ENCODE peak calls at places on chromosomes 1 and 21, in six cellular contexts. U, T, K, Y, D and Z are unnamed samples.

GRCh38 chr1:58927722-58928085 is 143.9 kb upstream of the JUN start:
- DNase-seq in U (no peak), T (peak), K (no peak), Y (no peak), D (no peak), Z (no peak)

GRCh38 chr1:193349046-193349535 is 162.7 kb upstream of the B3GALT2 start:
- DNase-seq in U (no peak), T (no peak), K (no peak), Y (no peak), D (no peak), Z (no peak)

GRCh38 chr1:233121947-233122559 is 171.6 kb downstream of the NTPCR start:
- DNase-seq in U (no peak), T (no peak), K (peak), Y (no peak), D (peak), Z (no peak)

GRCh38 chr1:246210751-246211150 is 296.3 kb downstream of the SMYD3 start:
- DNase-seq in U (peak), T (no peak), K (no peak), Y (no peak), D (no peak), Z (no peak)

GRCh38 chr1:32246888-32247273 is at the start of gene FAM167B:
- DNase-seq in U (no peak), T (peak), K (peak), Y (no peak), D (peak), Z (no peak)

GRCh38 chr1:157045251-157046218 is at the start of gene ARHGEF11:
- DNase-seq in U (peak), T (peak), K (peak), Y (peak), D (peak), Z (peak)

GRCh38 chr1:108511764-108512163 is 48.1 kb upstream of the EEIG2 start:
- DNase-seq in U (no peak), T (peak), K (no peak), Y (no peak), D (no peak), Z (no peak)

GRCh38 chr21:17799414-17800164 is 19.6 kb downstream of the C21orf91 start:
- DNase-seq in U (no peak), T (no peak), K (no peak), Y (no peak), D (no peak), Z (no peak)

GRCh38 chr1:72557446-72558049 is 275.2 kb upstream of the NEGR1 start:
- DNase-seq in U (peak), T (peak), K (peak), Y (no peak), D (no peak), Z (no peak)

GRCh38 chr1:162151900-162152829 is 82.7 kb downstream of the NOS1AP start:
- DNase-seq in U (no peak), T (no peak), K (peak), Y (no peak), D (no peak), Z (no peak)

GRCh38 chr1:165324050-165324449 is 32.5 kb downstream of the LMX1A start:
- DNase-seq in U (no peak), T (no peak), K (no peak), Y (no peak), D (no peak), Z (no peak)

GRCh38 chr1:201406831-201407406 is 7.8 kb upstream of the LAD1 start:
- DNase-seq in U (no peak), T (peak), K (no peak), Y (no peak), D (no peak), Z (no peak)

GRCh38 chr1:232568331-232568852 is 61.5 kb downstream of the SIPA1L2 start:
- DNase-seq in U (no peak), T (peak), K (no peak), Y (no peak), D (no peak), Z (no peak)

GRCh38 chr1:26768755-26769154 is 19.0 kb upstream of the PIGV start:
- DNase-seq in U (no peak), T (peak), K (peak), Y (no peak), D (no peak), Z (no peak)

GRCh38 chr1:56803561-56804156 is 15.5 kb downstream of the FYB2 start:
- DNase-seq in U (peak), T (peak), K (peak), Y (peak), D (no peak), Z (no peak)

GRCh38 chr21:46092026-46092764 is 5.7 kb upstream of the COL6A2 start:
- DNase-seq in U (no peak), T (no peak), K (peak), Y (no peak), D (peak), Z (peak)

GRCh38 chr1:235999259-235999925 is 65.5 kb downstream of the NID1 start:
- DNase-seq in U (no peak), T (peak), K (peak), Y (no peak), D (peak), Z (no peak)

DNA sequence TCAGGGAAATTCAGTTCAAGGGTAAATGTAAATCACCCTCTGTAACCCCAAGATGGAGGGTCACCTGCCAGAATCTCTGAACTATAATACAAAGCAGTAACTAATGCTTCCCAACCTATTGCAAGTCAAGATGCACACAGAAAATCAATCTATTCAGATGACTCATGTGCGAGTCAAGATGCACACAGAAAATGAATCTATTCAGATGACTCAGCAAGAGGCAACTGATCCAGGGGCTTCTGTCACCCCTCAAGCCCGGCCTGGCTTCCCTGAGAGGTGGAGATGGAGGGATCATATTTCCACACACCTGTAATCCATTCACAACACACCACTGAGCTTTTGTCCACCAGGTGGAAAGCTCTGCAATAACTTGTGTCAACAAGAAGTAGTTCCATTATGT is 17.4 kb upstream of the HIVEP3 start:
- DNase-seq in U (no peak), T (peak), K (no peak), Y (no peak), D (no peak), Z (no peak)
- TF ChIP-seq CTCF in U (no peak), T (no peak), K (no peak), Y (no peak), D (no peak), Z (no peak)

DNA sequence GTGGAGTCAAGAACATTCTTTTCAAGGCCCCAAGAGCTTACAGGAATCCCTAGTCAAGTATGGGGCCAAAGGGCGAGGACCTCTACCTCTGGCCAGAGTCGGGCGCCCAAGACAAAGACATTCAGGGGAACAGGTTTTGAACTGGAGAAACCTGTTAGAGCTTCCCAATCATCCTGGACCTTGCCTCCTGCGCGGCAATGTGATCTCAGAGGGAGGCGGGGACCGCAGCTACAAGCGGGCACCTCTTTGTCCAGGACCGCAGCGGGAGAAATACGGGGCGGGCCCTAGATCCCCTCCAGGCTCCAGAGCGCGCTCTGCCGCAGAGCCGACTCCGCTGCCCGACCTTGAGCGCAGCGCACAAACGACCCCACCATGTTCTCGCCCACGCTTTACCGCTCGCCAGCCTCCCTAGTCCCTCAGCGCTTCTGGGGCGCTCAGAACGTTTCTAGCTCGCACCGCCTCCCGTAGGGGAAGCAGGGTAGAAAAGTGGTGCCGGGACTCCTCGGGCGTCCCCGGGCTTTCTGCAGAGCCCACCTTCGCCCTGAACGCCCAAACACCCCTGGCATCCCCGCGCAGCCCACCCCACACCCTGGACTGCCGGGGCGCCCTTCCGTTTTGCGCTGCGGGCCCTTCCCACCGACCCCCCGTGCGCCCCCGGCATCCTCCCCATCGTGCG is 28.1 kb downstream of the RABIF start:
- DNase-seq in U (peak), T (peak), K (peak), Y (peak), D (no peak), Z (no peak)
- TF ChIP-seq CTCF in U (no peak), T (no peak), K (no peak), Y (no peak), D (no peak), Z (no peak)

GRCh38 chr1:225811622-225812487 is 1.9 kb downstream of the EPHX1 start:
- DNase-seq in U (peak), T (peak), K (no peak), Y (no peak), D (no peak), Z (no peak)
- TF ChIP-seq CTCF in U (peak), T (peak), K (peak), Y (peak), D (peak), Z (no peak)

DNA sequence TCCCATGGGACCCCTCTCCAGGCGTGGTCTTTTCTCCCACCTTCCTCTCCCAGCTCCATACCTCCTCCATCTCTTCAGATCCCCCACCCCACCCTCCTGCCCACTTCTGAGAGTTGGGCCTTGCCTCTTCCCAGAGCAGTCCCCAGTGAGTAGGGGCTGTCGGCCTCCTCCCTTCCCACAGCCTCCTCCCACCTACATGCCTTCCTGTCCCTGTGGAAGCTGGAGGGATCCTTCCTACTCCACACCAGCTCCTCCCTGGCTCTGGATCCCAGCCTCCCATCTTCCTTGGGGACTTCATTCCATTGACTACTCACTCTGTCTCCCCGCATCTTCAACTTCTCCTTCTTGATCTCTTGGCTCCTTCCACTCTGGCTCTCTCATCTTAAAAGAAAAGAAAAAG is 24.9 kb downstream of the KCNQ4 start:
- DNase-seq in U (no peak), T (no peak), K (no peak), Y (no peak), D (no peak), Z (no peak)
- TF ChIP-seq CTCF in U (no peak), T (no peak), K (no peak), Y (no peak), D (no peak), Z (no peak)

GRCh38 chr1:44924835-44925464 is 61.4 kb downstream of the EIF2B3 start:
- DNase-seq in U (no peak), T (peak), K (peak), Y (no peak), D (peak), Z (no peak)
- TF ChIP-seq CTCF in U (peak), T (peak), K (peak), Y (peak), D (peak), Z (no peak)